ENCODE peak calls at places on chromosomes 2 and 18, in four cellular contexts. W, A, E and M are unnamed samples. For H3K4me1, the result is how much of the 10 kb centered on the place peaks cover.

GRCh38 chr2:156189143-156189542 is 143.4 kb downstream of the NR4A2 start:
- DNase-seq in A (no peak), E (no peak), W (no peak), M (no peak)

GRCh38 chr2:108364676-108365297 is 13.0 kb upstream of the SULT1C4 start:
- DNase-seq in A (peak), E (no peak), W (peak), M (no peak)

GRCh38 chr2:38013158-38013752 is 62.7 kb downstream of the CYP1B1 start:
- DNase-seq in W (peak), E (peak), A (peak), M (peak)

GRCh38 chr2:119721462-119721861 is 38.3 kb upstream of the PTPN4 start:
- DNase-seq in W (no peak), E (no peak), A (no peak), M (no peak)

GRCh38 chr2:26529406-26530070 is 51.6 kb upstream of the OTOF start:
- DNase-seq in A (no peak), E (no peak), W (peak), M (no peak)

GRCh38 chr2:69241664-69242063 is 145.4 kb downstream of the GFPT1 start:
- DNase-seq in W (no peak), A (no peak), E (no peak), M (no peak)

GRCh38 chr2:164242409-164242808 is 378.9 kb downstream of the GRB14 start:
- DNase-seq in E (no peak), W (no peak), A (no peak), M (no peak)

GRCh38 chr2:218023636-218024035 is 20.8 kb upstream of the TNS1 start:
- DNase-seq in W (no peak), E (no peak), A (no peak), M (no peak)

GRCh38 chr2:140502951-140503630 is 1627.7 kb downstream of the LRP1B start:
- DNase-seq in E (peak), A (peak), W (peak), M (peak)

GRCh38 chr2:185979546-185980071 is 241.0 kb downstream of the FSIP2 start:
- DNase-seq in W (peak), A (no peak), E (peak), M (peak)

GRCh38 chr2:216341151-216341550 is 31.1 kb downstream of the MARCHF4 start:
- DNase-seq in E (peak), A (peak), W (peak), M (peak)

GRCh38 chr2:25076749-25077148 is 34.9 kb downstream of the EFR3B start:
- DNase-seq in E (peak), W (no peak), A (no peak), M (no peak)

GRCh38 chr2:104851236-104852160 is 2.4 kb upstream of the POU3F3 start:
- DNase-seq in W (no peak), A (no peak), E (no peak), M (no peak)

GRCh38 chr2:240935101-240935876 is 29.2 kb downstream of the CROCC2 start:
- DNase-seq in A (no peak), W (no peak), E (no peak), M (no peak)

GRCh38 chr2:160471950-160472349 is 21.7 kb downstream of the RBMS1 start:
- DNase-seq in E (peak), A (no peak), W (no peak), M (no peak)

GRCh38 chr2:160472839-160473251 is 20.8 kb downstream of the RBMS1 start:
- DNase-seq in A (peak), W (peak), E (no peak), M (peak)

GRCh38 chr2:160474891-160475795 is 18.5 kb downstream of the RBMS1 start:
- DNase-seq in W (peak), A (peak), E (no peak), M (no peak)

GRCh38 chr2:160474319-160474645 is 19.3 kb downstream of the RBMS1 start:
- DNase-seq in A (no peak), W (no peak), E (no peak), M (no peak)

GRCh38 chr2:160473508-160474318 is 19.9 kb downstream of the RBMS1 start:
- DNase-seq in A (no peak), E (peak), W (no peak), M (no peak)
- H3K9ac ChIP-seq in A (no peak), E (peak), W (no peak), M (no peak)

GRCh38 chr18:32868424-32868823 is 95.6 kb upstream of the KLHL14 start:
- DNase-seq in W (no peak), E (no peak), A (no peak), M (no peak)

GRCh38 chr18:32870611-32871010 is 97.8 kb upstream of the KLHL14 start:
- DNase-seq in A (no peak), E (no peak), W (no peak), M (no peak)

DNA sequence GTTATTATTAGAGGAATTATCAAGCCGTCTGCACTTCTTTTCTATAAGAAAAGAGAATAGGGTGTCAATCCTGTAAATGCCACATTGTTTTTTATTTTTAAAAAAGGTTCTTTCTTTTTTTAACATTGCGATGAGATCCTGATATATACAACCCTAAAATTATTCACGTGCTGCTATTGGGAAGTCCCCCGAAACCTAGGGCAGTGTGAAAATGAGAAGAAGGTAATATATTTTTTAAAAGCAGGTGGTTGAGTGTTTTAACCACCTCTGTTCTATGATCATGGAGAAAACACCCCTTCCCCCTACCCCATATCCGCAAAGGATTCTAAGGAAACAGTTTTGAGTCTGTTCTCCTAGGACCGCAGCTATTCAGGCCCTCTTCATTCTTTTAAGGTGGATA is 94.5 kb upstream of the KLHL14 start:
- DNase-seq in W (no peak), E (no peak), A (no peak), M (no peak)
- H3K4me1 ChIP-seq in W (under half), E (under half), A (under half), M (under half)

DNA sequence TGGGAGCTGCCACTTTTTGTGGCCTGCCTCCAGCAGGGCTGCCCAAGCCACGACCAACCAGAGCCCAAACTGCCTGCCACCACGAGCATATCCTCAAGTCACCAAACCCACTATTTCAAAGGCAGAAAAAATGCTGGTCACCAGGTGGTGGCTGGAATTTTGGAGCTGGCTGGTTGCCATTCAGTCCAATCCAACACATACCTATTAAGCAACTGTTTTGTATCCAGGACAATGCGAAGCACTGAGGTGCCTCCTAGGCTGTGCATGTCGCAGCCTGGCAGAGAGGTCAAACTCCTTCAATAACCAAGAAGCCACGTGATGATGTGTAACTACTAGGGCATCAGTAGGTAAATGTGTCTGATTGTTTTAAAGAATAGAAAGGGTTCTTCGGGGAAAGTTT is 108.3 kb upstream of the PPP1CB start:
- DNase-seq in E (no peak), W (no peak), A (no peak), M (no peak)
- H3K4me3 ChIP-seq in E (no peak), W (no peak), A (no peak), M (no peak)

GRCh38 chr18:12991839-12992216 is 666 bp downstream of the CEP192 start:
- DNase-seq in A (no peak), E (peak), W (peak), M (no peak)

GRCh38 chr18:12990977-12991838 is at the start of gene CEP192:
- DNase-seq in A (peak), W (peak), E (peak), M (peak)

GRCh38 chr18:12990662-12990976 is 543 bp upstream of the CEP192 start:
- DNase-seq in A (no peak), W (no peak), E (no peak), M (no peak)

GRCh38 chr18:12989397-12990127 is 1.6 kb upstream of the CEP192 start:
- DNase-seq in E (no peak), A (no peak), W (no peak), M (no peak)

DNA sequence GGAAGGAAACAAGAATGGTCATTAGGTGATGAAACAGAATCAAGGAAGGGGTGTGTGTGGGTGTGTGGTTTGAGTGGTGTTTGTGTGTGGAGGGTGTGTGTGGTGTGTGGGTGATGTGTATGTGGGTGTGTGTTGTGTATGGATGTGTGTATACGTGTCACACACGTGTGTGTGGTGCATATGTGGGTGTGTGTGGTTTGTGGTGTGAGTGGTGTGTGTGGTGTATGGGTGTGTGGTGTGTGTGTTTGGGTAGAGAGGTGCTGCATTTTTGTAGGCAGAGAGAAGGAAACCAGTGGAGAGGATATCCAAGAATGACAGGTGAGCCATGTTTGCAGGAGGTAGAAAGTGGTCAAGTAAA is 1.1 kb upstream of the CEP192 start:
- DNase-seq in A (no peak), E (no peak), W (peak), M (no peak)
- H3K9ac ChIP-seq in A (peak), E (peak), W (peak), M (peak)

DNA sequence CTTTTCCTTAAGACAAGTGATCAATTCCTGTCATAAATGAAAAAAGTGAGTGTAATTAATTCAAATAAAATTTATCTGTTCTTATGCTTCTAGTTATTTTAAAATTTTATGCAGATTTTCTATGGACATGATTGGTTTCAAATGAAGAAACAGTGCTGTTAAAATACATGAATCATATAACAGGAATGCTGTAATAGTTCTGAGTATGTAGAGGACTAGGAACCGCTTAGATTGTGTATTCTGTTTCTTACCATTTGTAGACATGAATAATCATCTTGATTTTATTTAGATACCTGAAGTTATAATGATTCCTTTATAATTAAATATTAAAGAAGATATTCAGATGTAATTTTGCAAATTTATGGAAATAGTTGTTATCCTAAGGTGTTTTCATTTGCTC is 3.5 kb downstream of the ACTR2 start:
- DNase-seq in W (peak), A (peak), E (peak), M (peak)
- H3K4me1 ChIP-seq in W (under half), A (under half), E (under half), M (half or more)